ENCODE peak calls at places on chromosomes 3 and 15, in eight cellular contexts. One of them, this sample, is unnamed.

GRCh38 chr3:53721187-53721946 is 124.9 kb downstream of the CHDH start:
- DNase-seq in choroid plexus epithelial cell: no peak
- DNase-seq in breast epithelium: no peak
- DNase-seq in heart left ventricle: no peak
- DNase-seq in body of pancreas: no peak
- DNase-seq in fibroblast of the aortic adventitia: peak; percentile 37
- DNase-seq in thoracic aorta: no peak
- DNase-seq in upper lobe of right lung: no peak
- DNase-seq in this sample: peak; percentile 8

GRCh38 chr15:77666296-77666660 is 33.6 kb upstream of the LINGO1 start:
- DNase-seq in choroid plexus epithelial cell: no peak
- DNase-seq in body of pancreas: no peak
- DNase-seq in heart left ventricle: no peak
- DNase-seq in thoracic aorta: no peak
- DNase-seq in breast epithelium: no peak
- DNase-seq in fibroblast of the aortic adventitia: no peak
- DNase-seq in upper lobe of right lung: no peak
- DNase-seq in this sample: no peak

GRCh38 chr3:60720696-60721228 is 530.5 kb downstream of the FHIT start:
- DNase-seq in body of pancreas: no peak
- DNase-seq in breast epithelium: no peak
- DNase-seq in fibroblast of the aortic adventitia: peak; percentile 61
- DNase-seq in upper lobe of right lung: no peak
- DNase-seq in thoracic aorta: no peak
- DNase-seq in choroid plexus epithelial cell: no peak
- DNase-seq in heart left ventricle: no peak
- DNase-seq in this sample: no peak

GRCh38 chr3:133474251-133474801 is 74.5 kb downstream of the BFSP2 start:
- DNase-seq in upper lobe of right lung: no peak
- DNase-seq in body of pancreas: no peak
- DNase-seq in heart left ventricle: peak; percentile 68
- DNase-seq in fibroblast of the aortic adventitia: peak; percentile 71
- DNase-seq in breast epithelium: peak; percentile 62
- DNase-seq in choroid plexus epithelial cell: peak; percentile 82
- DNase-seq in thoracic aorta: no peak
- DNase-seq in this sample: peak; percentile 69

GRCh38 chr3:187880438-187880837 is 135.2 kb upstream of the BCL6 start:
- DNase-seq in body of pancreas: no peak
- DNase-seq in breast epithelium: no peak
- DNase-seq in thoracic aorta: no peak
- DNase-seq in choroid plexus epithelial cell: peak; percentile 19
- DNase-seq in upper lobe of right lung: no peak
- DNase-seq in heart left ventricle: no peak
- DNase-seq in fibroblast of the aortic adventitia: peak; percentile 41
- DNase-seq in this sample: no peak

GRCh38 chr15:95865330-95865739 is 465.2 kb upstream of the NR2F2 start:
- DNase-seq in choroid plexus epithelial cell: no peak
- DNase-seq in fibroblast of the aortic adventitia: no peak
- DNase-seq in body of pancreas: no peak
- DNase-seq in upper lobe of right lung: no peak
- DNase-seq in heart left ventricle: no peak
- DNase-seq in breast epithelium: no peak
- DNase-seq in thoracic aorta: no peak
- DNase-seq in this sample: no peak

GRCh38 chr15:68348064-68348463 is 70.5 kb downstream of the FEM1B start:
- DNase-seq in heart left ventricle: no peak
- DNase-seq in upper lobe of right lung: no peak
- DNase-seq in body of pancreas: no peak
- DNase-seq in breast epithelium: no peak
- DNase-seq in fibroblast of the aortic adventitia: peak; percentile 21
- DNase-seq in choroid plexus epithelial cell: no peak
- DNase-seq in thoracic aorta: no peak
- DNase-seq in this sample: no peak

GRCh38 chr15:69394556-69395282 is 19.4 kb upstream of the KIF23 start:
- DNase-seq in choroid plexus epithelial cell: peak; percentile 81
- DNase-seq in thoracic aorta: peak; percentile 21
- DNase-seq in body of pancreas: peak; percentile 78
- DNase-seq in heart left ventricle: peak; percentile 78
- DNase-seq in fibroblast of the aortic adventitia: peak; percentile 74
- DNase-seq in breast epithelium: peak; percentile 82
- DNase-seq in upper lobe of right lung: peak; percentile 90
- DNase-seq in this sample: peak; percentile 64

GRCh38 chr15:83654379-83655236 is 685 bp downstream of the ADAMTSL3 start:
- DNase-seq in heart left ventricle: peak; percentile 74
- DNase-seq in fibroblast of the aortic adventitia: no peak
- DNase-seq in breast epithelium: no peak
- DNase-seq in choroid plexus epithelial cell: no peak
- DNase-seq in upper lobe of right lung: no peak
- DNase-seq in body of pancreas: peak; percentile 49
- DNase-seq in thoracic aorta: no peak
- DNase-seq in this sample: no peak

GRCh38 chr3:81743096-81744025 is 18.1 kb downstream of the GBE1 start:
- DNase-seq in body of pancreas: peak; percentile 43
- DNase-seq in heart left ventricle: peak; percentile 35
- DNase-seq in thoracic aorta: peak; percentile 18
- DNase-seq in fibroblast of the aortic adventitia: peak; percentile 99
- DNase-seq in choroid plexus epithelial cell: peak; percentile 97
- DNase-seq in breast epithelium: no peak
- DNase-seq in upper lobe of right lung: no peak
- DNase-seq in this sample: peak; percentile 96

GRCh38 chr3:81394656-81395055 is 366.8 kb downstream of the GBE1 start:
- DNase-seq in thoracic aorta: no peak
- DNase-seq in body of pancreas: no peak
- DNase-seq in fibroblast of the aortic adventitia: no peak
- DNase-seq in upper lobe of right lung: no peak
- DNase-seq in heart left ventricle: no peak
- DNase-seq in breast epithelium: no peak
- DNase-seq in choroid plexus epithelial cell: no peak
- DNase-seq in this sample: no peak

GRCh38 chr15:35911052-35911780 is 365.3 kb upstream of the DPH6 start:
- DNase-seq in upper lobe of right lung: no peak
- DNase-seq in fibroblast of the aortic adventitia: no peak
- DNase-seq in thoracic aorta: no peak
- DNase-seq in breast epithelium: no peak
- DNase-seq in choroid plexus epithelial cell: no peak
- DNase-seq in heart left ventricle: no peak
- DNase-seq in body of pancreas: peak; percentile 29
- DNase-seq in this sample: no peak

GRCh38 chr3:49415931-49416601 is 3.8 kb downstream of the TCTA start:
- DNase-seq in fibroblast of the aortic adventitia: no peak
- DNase-seq in body of pancreas: no peak
- DNase-seq in heart left ventricle: no peak
- DNase-seq in breast epithelium: no peak
- DNase-seq in choroid plexus epithelial cell: peak; percentile 35
- DNase-seq in thoracic aorta: no peak
- DNase-seq in upper lobe of right lung: no peak
- DNase-seq in this sample: no peak

GRCh38 chr15:98794211-98794610 is 145.9 kb downstream of the IGF1R start:
- DNase-seq in choroid plexus epithelial cell: no peak
- DNase-seq in body of pancreas: no peak
- DNase-seq in upper lobe of right lung: no peak
- DNase-seq in thoracic aorta: no peak
- DNase-seq in fibroblast of the aortic adventitia: no peak
- DNase-seq in breast epithelium: no peak
- DNase-seq in heart left ventricle: no peak
- DNase-seq in this sample: no peak

GRCh38 chr3:29373016-29373690 is 92.3 kb downstream of the RBMS3 start:
- DNase-seq in heart left ventricle: no peak
- DNase-seq in thoracic aorta: no peak
- DNase-seq in fibroblast of the aortic adventitia: peak; percentile 74
- DNase-seq in upper lobe of right lung: no peak
- DNase-seq in body of pancreas: no peak
- DNase-seq in choroid plexus epithelial cell: peak; percentile 70
- DNase-seq in breast epithelium: no peak
- DNase-seq in this sample: peak; percentile 67

GRCh38 chr3:135924506-135924905 is 41.0 kb upstream of the PPP2R3A start:
- DNase-seq in thoracic aorta: no peak
- DNase-seq in fibroblast of the aortic adventitia: no peak
- DNase-seq in breast epithelium: no peak
- DNase-seq in body of pancreas: no peak
- DNase-seq in heart left ventricle: no peak
- DNase-seq in upper lobe of right lung: no peak
- DNase-seq in choroid plexus epithelial cell: no peak
- DNase-seq in this sample: no peak

GRCh38 chr3:135926664-135927063 is 38.9 kb upstream of the PPP2R3A start:
- DNase-seq in breast epithelium: no peak
- DNase-seq in fibroblast of the aortic adventitia: no peak
- DNase-seq in heart left ventricle: no peak
- DNase-seq in upper lobe of right lung: no peak
- DNase-seq in body of pancreas: no peak
- DNase-seq in thoracic aorta: no peak
- DNase-seq in choroid plexus epithelial cell: no peak
- DNase-seq in this sample: no peak

GRCh38 chr3:135920275-135920674 is 45.3 kb upstream of the PPP2R3A start:
- DNase-seq in fibroblast of the aortic adventitia: no peak
- DNase-seq in thoracic aorta: no peak
- DNase-seq in choroid plexus epithelial cell: no peak
- DNase-seq in breast epithelium: no peak
- DNase-seq in body of pancreas: no peak
- DNase-seq in upper lobe of right lung: no peak
- DNase-seq in heart left ventricle: no peak
- DNase-seq in this sample: no peak

GRCh38 chr3:135918600-135918999 is 46.9 kb upstream of the PPP2R3A start:
- DNase-seq in heart left ventricle: no peak
- DNase-seq in breast epithelium: no peak
- DNase-seq in choroid plexus epithelial cell: peak; percentile 76
- DNase-seq in body of pancreas: no peak
- DNase-seq in fibroblast of the aortic adventitia: peak; percentile 73
- DNase-seq in thoracic aorta: no peak
- DNase-seq in upper lobe of right lung: no peak
- DNase-seq in this sample: peak; percentile 60

DNA sequence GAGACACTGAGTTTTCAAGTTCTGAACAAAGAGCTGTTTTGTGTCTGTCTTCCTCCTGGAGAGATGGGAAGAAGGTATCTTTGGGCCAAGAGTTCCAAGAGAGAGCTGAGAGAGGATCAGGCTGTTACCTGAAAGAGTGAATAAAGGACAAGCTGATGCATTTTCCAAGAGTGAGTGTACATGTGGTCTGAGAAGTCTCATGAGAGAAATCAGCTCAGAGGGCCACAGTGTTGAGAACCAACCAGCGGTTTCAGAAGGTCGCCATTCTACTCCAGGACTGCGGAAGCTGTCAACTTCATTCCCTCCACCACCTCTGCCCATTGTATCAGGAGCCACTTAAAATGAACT is 42.7 kb upstream of the PPP2R3A start:
- DNase-seq in thoracic aorta: no peak
- DNase-seq in body of pancreas: no peak
- DNase-seq in choroid plexus epithelial cell: no peak
- DNase-seq in upper lobe of right lung: no peak
- DNase-seq in heart left ventricle: no peak
- DNase-seq in fibroblast of the aortic adventitia: no peak
- DNase-seq in breast epithelium: no peak
- DNase-seq in this sample: no peak
- TF ChIP-seq CTCF in thoracic aorta: no peak
- TF ChIP-seq CTCF in body of pancreas: no peak
- TF ChIP-seq CTCF in choroid plexus epithelial cell: no peak
- TF ChIP-seq CTCF in upper lobe of right lung: no peak
- TF ChIP-seq CTCF in heart left ventricle: no peak
- TF ChIP-seq CTCF in fibroblast of the aortic adventitia: no peak
- TF ChIP-seq CTCF in breast epithelium: no peak
- TF ChIP-seq CTCF in this sample: no peak

DNA sequence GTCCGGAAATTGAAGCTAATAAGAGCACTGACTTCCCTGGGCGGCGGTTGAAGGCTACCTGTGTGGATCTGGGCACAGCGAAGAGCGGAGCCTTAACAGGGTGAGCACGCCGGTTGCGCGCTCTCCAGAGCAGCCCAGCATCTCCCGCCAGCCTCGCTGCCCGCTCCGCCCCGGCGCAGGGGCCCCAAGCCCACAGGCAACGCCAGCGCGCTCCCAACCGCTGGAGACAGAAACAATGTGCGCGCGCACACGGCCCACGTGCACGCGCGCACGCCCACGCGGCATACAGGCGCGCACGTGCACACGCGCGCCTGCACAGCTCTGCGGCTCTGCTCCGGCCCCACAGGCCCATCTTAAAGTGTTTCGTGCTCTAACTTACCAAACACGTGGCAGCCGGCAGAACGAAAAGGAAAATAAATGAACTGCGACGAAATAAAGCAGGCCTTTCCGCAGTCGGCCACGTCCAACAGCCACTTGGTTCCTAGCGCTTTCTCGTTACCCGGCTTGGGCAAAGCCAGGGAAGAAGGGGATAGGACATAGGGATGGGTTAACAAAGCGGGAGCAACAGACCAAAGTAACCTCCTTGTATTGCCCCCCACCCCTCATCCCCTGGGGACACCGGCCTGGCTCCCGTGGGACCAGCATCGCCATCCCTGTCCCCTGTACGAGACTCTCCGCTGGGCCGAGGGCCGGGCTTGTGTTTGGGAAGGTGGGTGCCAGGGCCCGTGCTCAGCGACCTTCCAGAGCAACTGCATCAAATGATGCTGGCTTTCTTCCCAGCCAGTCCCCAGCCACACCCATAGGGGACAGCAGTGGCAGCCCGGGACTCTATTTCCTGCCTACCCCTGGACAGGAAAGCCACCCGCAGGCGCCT is 203.7 kb downstream of the ABHD5 start:
- DNase-seq in choroid plexus epithelial cell: peak; percentile 83
- DNase-seq in thoracic aorta: no peak
- DNase-seq in body of pancreas: peak; percentile 25
- DNase-seq in upper lobe of right lung: peak; percentile 71
- DNase-seq in heart left ventricle: peak; percentile 45
- DNase-seq in breast epithelium: no peak
- DNase-seq in fibroblast of the aortic adventitia: peak; percentile 69
- DNase-seq in this sample: peak; percentile 83
- H3K4me3 ChIP-seq in choroid plexus epithelial cell: peak overlapping the region; percentile 67
- H3K4me3 ChIP-seq in thoracic aorta: peak overlapping the region; percentile 77
- H3K4me3 ChIP-seq in body of pancreas: no peak overlapping the region
- H3K4me3 ChIP-seq in upper lobe of right lung: peak overlapping the region; percentile 48
- H3K4me3 ChIP-seq in heart left ventricle: peak overlapping the region; percentile 49
- H3K4me3 ChIP-seq in breast epithelium: peak overlapping the region; percentile 52
- H3K4me3 ChIP-seq in fibroblast of the aortic adventitia: peak overlapping the region; percentile 59
- H3K4me3 ChIP-seq in this sample: peak overlapping the region; percentile 46

GRCh38 chr15:82228750-82229149 is 33.8 kb downstream of the EFL1 start:
- DNase-seq in breast epithelium: no peak
- DNase-seq in upper lobe of right lung: no peak
- DNase-seq in thoracic aorta: no peak
- DNase-seq in heart left ventricle: no peak
- DNase-seq in fibroblast of the aortic adventitia: no peak
- DNase-seq in body of pancreas: no peak
- DNase-seq in choroid plexus epithelial cell: peak; percentile 26
- DNase-seq in this sample: peak; percentile 10
- TF ChIP-seq CTCF in breast epithelium: no peak
- TF ChIP-seq CTCF in upper lobe of right lung: no peak
- TF ChIP-seq CTCF in thoracic aorta: no peak
- TF ChIP-seq CTCF in heart left ventricle: no peak
- TF ChIP-seq CTCF in fibroblast of the aortic adventitia: no peak
- TF ChIP-seq CTCF in body of pancreas: no peak
- TF ChIP-seq CTCF in choroid plexus epithelial cell: no peak
- TF ChIP-seq CTCF in this sample: no peak

DNA sequence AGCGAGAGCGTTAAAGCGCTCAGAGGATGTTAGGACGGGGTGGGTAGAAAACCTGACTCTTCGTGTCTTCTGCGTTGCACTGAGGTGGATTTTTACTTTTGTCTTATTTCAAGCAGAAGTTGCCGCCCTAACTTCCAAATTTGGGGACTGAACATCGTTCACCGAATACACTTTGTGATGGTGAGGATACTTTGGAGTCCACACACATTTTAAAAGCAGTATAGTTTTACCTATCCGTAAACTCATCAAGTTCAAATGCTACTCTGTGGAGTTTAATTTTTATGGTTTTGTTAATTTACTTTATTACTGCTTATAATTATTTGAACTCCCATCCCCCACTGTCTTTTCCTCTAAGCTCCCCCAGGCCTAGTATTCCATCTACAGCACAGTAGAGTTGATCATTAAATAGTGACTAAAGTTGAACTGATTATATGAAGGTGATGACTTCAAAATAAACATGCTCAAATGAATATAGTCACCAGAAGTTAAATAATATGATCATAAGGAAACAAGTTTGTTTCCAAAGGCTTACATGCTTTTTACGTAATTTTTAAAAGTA is 617 bp upstream of the EOGT start:
- DNase-seq in heart left ventricle: no peak
- DNase-seq in fibroblast of the aortic adventitia: no peak
- DNase-seq in choroid plexus epithelial cell: no peak
- DNase-seq in upper lobe of right lung: no peak
- DNase-seq in thoracic aorta: no peak
- DNase-seq in breast epithelium: no peak
- DNase-seq in body of pancreas: no peak
- DNase-seq in this sample: no peak
- H3K4me3 ChIP-seq in heart left ventricle: peak overlapping the region; percentile 94
- H3K4me3 ChIP-seq in fibroblast of the aortic adventitia: peak overlapping the region; percentile 74
- H3K4me3 ChIP-seq in choroid plexus epithelial cell: peak overlapping the region; percentile 79
- H3K4me3 ChIP-seq in upper lobe of right lung: peak overlapping the region; percentile 86
- H3K4me3 ChIP-seq in thoracic aorta: peak overlapping the region; percentile 96
- H3K4me3 ChIP-seq in breast epithelium: peak overlapping the region; percentile 91
- H3K4me3 ChIP-seq in body of pancreas: peak overlapping the region; percentile 67
- H3K4me3 ChIP-seq in this sample: peak overlapping the region; percentile 56

This sample was measured in astrocyte of the spinal cord.